ENCODE peak calls at places on chromosome 14, in nine cellular contexts. J is activated CD8-positive, alpha-beta memory T cell treated with anti-CD3 and anti-CD28 coated beads, Interleukin-2, amount 50 U/mL, for 48 hours; O is HS-27A; K is astrocyte; V is GM04504; G is NCI-H1092; D is stimulated activated CD4-positive, alpha-beta T cell treated with anti-CD3 and anti-CD28 coated beads, Interleukin-1b, Interleukin-23, amount 100 ng/mL, for 1 hour; Y is WERI-Rb-1; W is heart right ventricle. M is an unnamed sample.

GRCh38 chr14:25237845-25238244 is 187.9 kb upstream of the STXBP6 start:
- DNase-seq in D (no peak), Y (peak), V (no peak), O (no peak), G (peak), J (no peak), K (no peak), W (no peak), M (no peak)

GRCh38 chr14:81632162-81632561 is 98.5 kb upstream of the SEL1L start:
- DNase-seq in J (no peak), G (no peak), D (no peak), Y (no peak), V (no peak), K (no peak), W (no peak), O (no peak), M (no peak)

GRCh38 chr14:50530794-50531193 is 1.6 kb downstream of the MAP4K5 start:
- DNase-seq in J (no peak), G (no peak), K (no peak), D (no peak), O (no peak), W (no peak), V (no peak), Y (no peak), M (no peak)

GRCh38 chr14:25041898-25042297 is 8.0 kb downstream of the STXBP6 start:
- DNase-seq in Y (no peak), G (peak), K (peak), D (no peak), V (no peak), W (no peak), O (no peak), J (no peak), M (no peak)

GRCh38 chr14:92729632-92730358 is 18.6 kb downstream of the LGMN start:
- DNase-seq in J (peak), V (no peak), K (peak), W (no peak), G (no peak), D (no peak), O (peak), Y (no peak), M (no peak)

GRCh38 chr14:105525861-105526780 is at the start of gene TMEM121:
- DNase-seq in J (peak), V (no peak), G (no peak), O (no peak), D (no peak), K (no peak), W (no peak), Y (peak), M (peak)

GRCh38 chr14:104888489-104889373 is 23.7 kb downstream of the CEP170B start:
- DNase-seq in V (no peak), D (no peak), Y (no peak), W (no peak), G (no peak), O (no peak), K (no peak), J (no peak), M (peak)

GRCh38 chr14:73452341-73453191 is 5.8 kb downstream of the NUMB start:
- DNase-seq in G (no peak), V (peak), K (peak), D (no peak), W (no peak), Y (no peak), O (no peak), J (no peak), M (no peak)

GRCh38 chr14:81784084-81784483 is 250.4 kb upstream of the SEL1L start:
- DNase-seq in W (no peak), K (no peak), D (no peak), V (no peak), O (no peak), G (no peak), Y (no peak), J (no peak), M (no peak)

GRCh38 chr14:76101384-76101783 is 50.3 kb upstream of the GPATCH2L start:
- DNase-seq in Y (no peak), W (no peak), D (no peak), O (no peak), V (no peak), K (no peak), G (no peak), J (no peak), M (no peak)

GRCh38 chr14:105702275-105702817 is 176.0 kb downstream of the TMEM121 start:
- DNase-seq in K (no peak), V (no peak), G (no peak), J (peak), D (no peak), O (no peak), Y (no peak), W (no peak), M (no peak)

M was measured in BE2C.